ENCODE peak calls at places on chromosomes 6 and 20, in four cellular contexts. T, F, Y and K are unnamed samples.
A peak's percentile ranks its signal among the peaks of the same experiment; 100 is the strongest.

GRCh38 chr6:157860505-157860991 is 37.5 kb downstream of the SNX9 start:
- DNase-seq in F (no peak), T (peak; percentile 13), Y (no peak), K (no peak)

GRCh38 chr20:50269111-50270033 is 78.7 kb downstream of the CEBPB start:
- DNase-seq in F (no peak), T (no peak), Y (no peak), K (no peak)

GRCh38 chr6:170111141-170111664 is 179.7 kb downstream of the DLL1 start:
- DNase-seq in F (no peak), Y (no peak), T (no peak), K (no peak)

GRCh38 chr6:146543211-146543939 is at the start of gene RAB32:
- DNase-seq in T (no peak), F (peak; percentile 68), Y (peak; percentile 94), K (peak; percentile 86)

GRCh38 chr20:24095753-24096152 is 107.2 kb upstream of the GGTLC1 start:
- DNase-seq in T (no peak), F (no peak), Y (no peak), K (no peak)

GRCh38 chr6:30113377-30113759 is 478 bp upstream of the TRIM31 start:
- DNase-seq in F (no peak), Y (no peak), T (no peak), K (no peak)

GRCh38 chr20:63002511-63002910 is 4.3 kb downstream of the BHLHE23 start:
- DNase-seq in Y (no peak), F (no peak), T (no peak), K (no peak)

GRCh38 chr6:41008011-41008410 is 31.0 kb downstream of the UNC5CL start:
- DNase-seq in T (no peak), Y (no peak), F (no peak), K (no peak)